ENCODE peak calls at places on chromosomes 4 and X, in four cellular contexts. F is WTC11, N is K562, O is HepG2. B is an unnamed sample.

GRCh38 chr4:83626245-83626843 is 90.4 kb downstream of the GPAT3 start:
- DNase-seq in N (no peak), F (no peak), O (no peak), B (no peak)

GRCh38 chrX:12170755-12171154 is 32.5 kb downstream of the FRMPD4 start:
- DNase-seq in O (no peak), N (no peak), F (no peak), B (no peak)

GRCh38 chr4:54368861-54369260 is 139.8 kb downstream of the PDGFRA start:
- DNase-seq in F (no peak), O (no peak), N (no peak), B (no peak)

GRCh38 chr4:48024522-48024921 is 8.0 kb downstream of the NIPAL1 start:
- DNase-seq in N (no peak), O (no peak), F (no peak), B (no peak)

GRCh38 chr4:137609693-137610450 is 77.6 kb upstream of the PCDH18 start:
- DNase-seq in O (no peak), F (no peak), N (no peak), B (no peak)

GRCh38 chr4:182385897-182386296 is 142.7 kb downstream of the TENM3 start:
- DNase-seq in N (no peak), O (no peak), F (no peak), B (no peak)

GRCh38 chrX:143306991-143307965 is 210.0 kb downstream of the SPANXN3 start:
- DNase-seq in N (no peak), O (no peak), F (no peak), B (no peak)

GRCh38 chr4:24570574-24571236 is 13.6 kb downstream of the DHX15 start:
- DNase-seq in O (no peak), N (no peak), F (no peak), B (no peak)

GRCh38 chr4:107153956-107154355 is 117.8 kb upstream of the DKK2 start:
- DNase-seq in F (no peak), O (no peak), N (no peak), B (no peak)

GRCh38 chrX:14497184-14497666 is 32.1 kb upstream of the GLRA2 start:
- DNase-seq in F (no peak), O (no peak), N (no peak), B (no peak)

GRCh38 chr4:137015759-137016409 is 516.4 kb downstream of the PCDH18 start:
- DNase-seq in N (no peak), O (no peak), F (no peak), B (no peak)

GRCh38 chrX:20252392-20253231 is 14.1 kb downstream of the RPS6KA3 start:
- DNase-seq in F (peak), N (peak), O (peak), B (peak)

GRCh38 chr4:62470421-62470983 is 1270.4 kb downstream of the ADGRL3 start:
- DNase-seq in F (no peak), O (no peak), N (no peak), B (no peak)

GRCh38 chrX:39418132-39418935 is 617.1 kb downstream of the MID1IP1 start:
- DNase-seq in O (no peak), N (no peak), F (no peak), B (no peak)

GRCh38 chrX:74249963-74250362 is 54.0 kb upstream of the ZCCHC13 start:
- DNase-seq in F (peak), O (no peak), N (peak), B (no peak)

GRCh38 chrX:15877380-15877779 is 22.8 kb upstream of the AP1S2 start:
- DNase-seq in O (no peak), N (no peak), F (no peak), B (no peak)

GRCh38 chrX:46912098-46912672 is at the start of gene JADE3:
- DNase-seq in F (peak), N (peak), O (peak), B (peak)

GRCh38 chr4:7448036-7448435 is 13.3 kb upstream of the PSAPL1 start:
- DNase-seq in O (no peak), N (no peak), F (no peak), B (no peak)

GRCh38 chr4:17690898-17691297 is 76.5 kb downstream of the MED28 start:
- DNase-seq in O (peak), N (no peak), F (no peak), B (no peak)

DNA sequence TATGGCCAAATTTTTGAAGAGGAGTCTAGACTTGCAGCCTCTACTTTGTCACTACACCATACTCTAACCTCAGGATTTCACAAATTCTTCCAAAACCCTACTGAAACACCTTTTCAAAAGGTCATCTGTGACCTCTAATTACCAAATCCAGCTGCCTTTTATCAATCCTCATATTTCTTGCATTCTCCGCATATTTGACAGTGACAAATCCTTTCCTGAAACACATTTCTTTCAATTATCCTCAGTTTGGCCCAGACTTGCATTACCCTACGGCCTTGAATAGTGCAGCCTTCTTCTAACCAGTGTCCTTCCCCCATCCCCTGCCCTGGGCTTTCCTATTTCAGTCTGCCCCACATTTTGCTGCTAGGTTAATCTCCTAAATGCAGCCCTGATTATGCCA is 25.5 kb downstream of the MID2 start:
- DNase-seq in N (no peak), O (no peak), F (no peak), B (no peak)
- TF ChIP-seq NR3C1 in N (no peak), O (no peak), F (no peak), B (no peak)

DNA sequence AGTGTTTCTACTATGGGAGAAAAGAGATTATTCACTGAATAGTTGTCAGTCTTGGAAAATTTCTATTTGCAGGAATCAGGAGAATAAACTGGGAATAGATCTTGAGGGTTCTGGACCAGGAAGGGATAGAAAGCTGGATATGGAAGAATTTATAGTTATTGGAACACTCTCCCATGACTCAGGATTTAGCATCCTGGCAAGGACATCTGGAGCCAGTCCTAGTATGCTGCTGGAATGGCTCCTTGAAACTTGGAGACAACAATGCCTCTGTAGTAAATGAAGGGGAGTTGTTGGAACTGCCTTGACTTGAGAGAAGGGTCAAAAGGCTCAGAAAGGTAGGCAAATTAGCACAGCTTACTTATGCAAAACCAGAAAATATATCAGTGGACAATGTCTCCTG is 23.5 kb upstream of the THOC2 start:
- DNase-seq in F (no peak), O (no peak), N (no peak), B (no peak)
- TF ChIP-seq NR3C1 in F (no peak), O (no peak), N (no peak), B (no peak)

GRCh38 chrX:7925867-7926472 is 1.2 kb downstream of the PNPLA4 start:
- DNase-seq in N (peak), F (peak), O (peak), B (peak)
- TF ChIP-seq NR3C1 in N (no peak), F (no peak), O (no peak), B (no peak)

GRCh38 chr4:77931452-77932135 is 69.0 kb downstream of the MRPL1 start:
- DNase-seq in O (no peak), F (no peak), N (no peak), B (no peak)

GRCh38 chr4:77930876-77931275 is 68.2 kb downstream of the MRPL1 start:
- DNase-seq in N (no peak), O (no peak), F (no peak), B (no peak)

GRCh38 chr4:77922158-77923094 is 59.8 kb downstream of the MRPL1 start:
- DNase-seq in N (no peak), F (no peak), O (peak), B (no peak)

GRCh38 chr4:77930154-77930553 is 67.5 kb downstream of the MRPL1 start:
- DNase-seq in N (no peak), O (no peak), F (no peak), B (no peak)

DNA sequence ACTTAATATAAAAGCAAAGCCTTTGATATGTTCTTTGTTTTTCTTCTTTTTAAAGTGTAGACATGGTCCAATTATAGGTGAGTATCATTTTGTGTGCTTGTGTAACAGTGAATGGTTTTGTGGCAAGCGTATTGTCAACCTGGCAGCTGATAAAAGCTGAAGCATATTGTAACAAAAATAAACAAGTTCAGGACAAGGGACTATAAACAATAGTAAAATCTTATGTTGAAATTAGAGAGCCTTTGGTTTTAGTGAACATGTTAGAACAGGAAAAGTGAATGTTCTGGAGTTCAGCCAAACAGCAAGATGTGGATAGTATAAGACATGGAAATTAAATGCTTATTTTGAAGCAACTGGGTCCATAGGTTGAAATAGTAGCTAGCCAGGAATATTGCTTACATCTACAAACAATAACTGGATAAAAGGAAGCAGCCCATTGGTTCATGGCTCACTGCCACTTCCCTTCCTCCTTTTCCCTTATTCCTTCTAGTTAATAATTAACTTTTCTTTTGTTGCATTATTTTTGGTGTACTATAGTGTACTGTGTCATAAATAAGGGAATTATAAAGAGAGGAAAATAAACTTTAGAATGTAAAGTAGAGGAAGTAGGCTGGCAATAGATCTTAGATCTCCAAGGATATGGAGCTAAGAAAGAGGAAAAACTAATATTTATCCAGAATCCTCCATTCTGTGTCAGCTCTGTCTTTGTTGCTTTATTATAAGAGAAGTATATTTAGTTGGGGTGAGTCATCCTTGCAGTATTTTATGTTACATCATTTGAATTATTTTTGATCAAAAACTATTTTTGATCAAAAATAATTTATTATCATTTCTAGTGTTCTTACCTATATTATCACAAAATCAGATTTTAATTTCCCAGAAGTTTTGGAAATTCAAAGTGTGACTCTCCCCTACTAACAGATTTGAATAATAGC is 65.6 kb downstream of the MRPL1 start:
- DNase-seq in F (no peak), O (peak), N (no peak), B (no peak)
- TF ChIP-seq NR3C1 in F (no peak), O (no peak), N (no peak), B (no peak)

GRCh38 chr4:145153904-145154298 is 26.5 kb downstream of the OTUD4 start:
- DNase-seq in N (no peak), O (no peak), F (no peak), B (no peak)

GRCh38 chr4:145153181-145153903 is 27.0 kb downstream of the OTUD4 start:
- DNase-seq in N (no peak), O (no peak), F (no peak), B (no peak)

GRCh38 chr4:145148980-145149379 is 31.4 kb downstream of the OTUD4 start:
- DNase-seq in O (no peak), F (no peak), N (no peak), B (no peak)

GRCh38 chr4:145155268-145155870 is 25.0 kb downstream of the OTUD4 start:
- DNase-seq in N (no peak), F (no peak), O (no peak), B (no peak)

GRCh38 chr4:145154573-145154972 is 25.8 kb downstream of the OTUD4 start:
- DNase-seq in O (peak), N (no peak), F (no peak), B (peak)
- TF ChIP-seq NR3C1 in O (no peak), N (no peak), F (no peak), B (no peak)

GRCh38 chrX:41119803-41120202 is 34.6 kb downstream of the USP9X start:
- DNase-seq in N (no peak), F (no peak), O (no peak), B (no peak)

GRCh38 chrX:41122664-41123257 is 37.5 kb downstream of the USP9X start:
- DNase-seq in N (no peak), F (no peak), O (no peak), B (no peak)

GRCh38 chrX:41118156-41118555 is 32.9 kb downstream of the USP9X start:
- DNase-seq in O (no peak), F (no peak), N (no peak), B (no peak)

GRCh38 chrX:41121766-41122165 is 36.5 kb downstream of the USP9X start:
- DNase-seq in O (no peak), N (no peak), F (no peak), B (no peak)

GRCh38 chrX:41116948-41117347 is 31.7 kb downstream of the USP9X start:
- DNase-seq in N (peak), O (no peak), F (no peak), B (no peak)
- TF ChIP-seq NR3C1 in N (no peak), O (no peak), F (no peak), B (no peak)

DNA sequence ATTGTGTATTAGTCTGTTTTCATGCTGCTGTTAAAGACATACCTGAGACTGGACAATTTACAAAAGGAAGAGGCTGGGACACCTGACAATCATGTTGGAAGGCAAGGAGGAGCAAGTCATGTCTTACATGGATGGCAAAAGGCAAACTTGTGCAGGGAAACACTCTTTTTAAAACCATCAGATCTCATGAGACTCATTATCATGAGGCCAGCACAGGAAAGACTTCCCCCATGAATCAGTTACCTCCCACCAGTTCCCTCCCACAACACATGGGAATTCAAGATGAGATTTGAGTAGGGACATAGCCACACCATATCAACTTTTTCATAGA is 11.2 kb downstream of the TENT5D start:
- DNase-seq in N (no peak), F (no peak), O (no peak), B (no peak)
- TF ChIP-seq NR3C1 in N (no peak), F (no peak), O (no peak), B (no peak)

GRCh38 chrX:123424546-123424945 is 240.5 kb downstream of the GRIA3 start:
- DNase-seq in N (no peak), F (no peak), O (no peak), B (no peak)
- TF ChIP-seq NR3C1 in N (no peak), F (no peak), O (no peak), B (no peak)

DNA sequence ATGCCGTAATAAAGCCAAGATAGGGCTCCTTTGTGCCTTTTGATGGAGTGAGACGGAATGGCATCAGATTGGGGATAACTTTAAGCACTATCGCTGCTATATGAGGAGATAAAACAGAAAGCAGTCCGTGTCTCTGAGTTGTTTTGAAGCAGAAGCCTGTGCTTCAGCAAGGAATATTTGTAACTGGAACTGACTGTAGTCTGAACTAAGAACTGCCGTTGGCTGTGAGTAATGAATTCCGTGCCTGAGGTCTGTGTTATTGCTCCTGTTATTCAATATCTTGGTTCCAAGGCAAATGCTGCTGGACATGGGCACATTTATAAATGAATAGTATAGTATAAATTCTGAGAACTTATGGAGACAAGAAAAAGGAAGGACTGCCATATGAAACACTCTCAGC is 297.3 kb downstream of the ANKRD50 start:
- DNase-seq in O (no peak), N (no peak), F (no peak), B (no peak)
- TF ChIP-seq NR3C1 in O (no peak), N (no peak), F (no peak), B (no peak)

B was measured in A549.